ENCODE peak calls at places on chromosome 4, in six cellular contexts. W, P, J, R, E and O are unnamed samples.

GRCh38 chr4:39770969-39771724 is 73.2 kb downstream of the UBE2K start:
- DNase-seq in W (no peak), P (no peak), J (no peak), R (no peak), E (no peak), O (no peak)

GRCh38 chr4:2096073-2096609 is 37.0 kb downstream of the NAT8L start:
- DNase-seq in W (no peak), P (no peak), J (no peak), R (no peak), E (no peak), O (no peak)

GRCh38 chr4:153792007-153792892 is 3.4 kb upstream of the SFRP2 start:
- DNase-seq in W (peak; percentile 36), P (no peak), J (no peak), R (no peak), E (no peak), O (no peak)

GRCh38 chr4:173332963-173333657 is 1.0 kb downstream of the HMGB2 start:
- DNase-seq in W (no peak), P (peak; percentile 12), J (no peak), R (no peak), E (no peak), O (no peak)

GRCh38 chr4:151409470-151410313 is 716 bp downstream of the FHIP1A start:
- DNase-seq in W (no peak), P (peak; percentile 68), J (no peak), R (peak; percentile 15), E (no peak), O (no peak)

GRCh38 chr4:19224820-19225219 is 1026.9 kb upstream of the SLIT2 start:
- DNase-seq in W (no peak), P (peak; percentile 47), J (peak; percentile 60), R (peak; percentile 67), E (peak; percentile 23), O (peak; percentile 19)

GRCh38 chr4:98092833-98093439 is 50.3 kb downstream of the STPG2 start:
- DNase-seq in W (no peak), P (peak; percentile 12), J (peak; percentile 24), R (peak; percentile 21), E (no peak), O (peak; percentile 26)

GRCh38 chr4:153191795-153192363 is 12.4 kb upstream of the TRIM2 start:
- DNase-seq in W (no peak), P (no peak), J (no peak), R (no peak), E (no peak), O (no peak)

GRCh38 chr4:99209671-99210070 is 9.4 kb downstream of the ADH6 start:
- DNase-seq in W (no peak), P (peak; percentile 45), J (no peak), R (no peak), E (no peak), O (no peak)

GRCh38 chr4:100312615-100313355 is 122.5 kb upstream of the DDIT4L start:
- DNase-seq in W (no peak), P (no peak), J (no peak), R (no peak), E (no peak), O (no peak)

GRCh38 chr4:87188063-87188462 is 32.4 kb downstream of the KLHL8 start:
- DNase-seq in W (no peak), P (no peak), J (no peak), R (peak; percentile 19), E (no peak), O (no peak)

GRCh38 chr4:140078366-140078765 is 75.6 kb downstream of the MAML3 start:
- DNase-seq in W (no peak), P (no peak), J (no peak), R (no peak), E (no peak), O (no peak)